ENCODE peak calls at places on chromosomes 4 and X, in eight cellular contexts. W is retinal pigment epithelial cell, P is pancreas, J is psoas muscle, F is AG10803, C is GM12865, L is spleen, M is mucosa of descending colon. Y is an unnamed sample.
A peak's percentile ranks its signal among the peaks of the same experiment; 100 is the strongest.

GRCh38 chrX:105645667-105646354 is 176.5 kb upstream of the NRK start:
- DNase-seq in W (no peak), P (no peak), J (no peak), F (no peak), C (no peak), L (no peak), M (no peak), Y (no peak)

GRCh38 chrX:16966745-16967144 is 20.3 kb downstream of the REPS2 start:
- DNase-seq in W (no peak), P (no peak), J (no peak), F (peak; percentile 1), C (no peak), L (no peak), M (no peak), Y (no peak)

GRCh38 chr4:53461244-53461643 is 83.8 kb downstream of the FIP1L1 start:
- DNase-seq in W (no peak), P (no peak), J (no peak), F (peak; percentile 45), C (no peak), L (no peak), M (no peak), Y (no peak)

GRCh38 chrX:42732506-42732905 is 45.5 kb downstream of the PPP1R2C start:
- DNase-seq in W (peak; percentile 67), P (peak; percentile 49), J (no peak), F (peak; percentile 22), C (no peak), L (no peak), M (no peak), Y (no peak)

GRCh38 chr4:117375101-117375500 is 289.7 kb upstream of the TRAM1L1 start:
- DNase-seq in W (no peak), P (no peak), J (no peak), F (no peak), C (no peak), L (no peak), M (no peak), Y (no peak)

GRCh38 chr4:142690764-142691163 is 155.3 kb downstream of the INPP4B start:
- DNase-seq in W (no peak), P (no peak), J (no peak), F (no peak), C (no peak), L (no peak), M (no peak), Y (no peak)

GRCh38 chrX:30150196-30150895 is 65.0 kb upstream of the MAGEB2 start:
- DNase-seq in W (no peak), P (no peak), J (no peak), F (no peak), C (no peak), L (peak; percentile 63), M (no peak), Y (no peak)

GRCh38 chr4:82652062-82652461 is 90.3 kb upstream of the TMEM150C start:
- DNase-seq in W (no peak), P (no peak), J (no peak), F (peak; percentile 28), C (no peak), L (no peak), M (no peak), Y (no peak)

GRCh38 chrX:15814811-15815210 is 24.5 kb downstream of the ZRSR2 start:
- DNase-seq in W (no peak), P (no peak), J (no peak), F (no peak), C (no peak), L (no peak), M (no peak), Y (no peak)

GRCh38 chr4:20195071-20195885 is 56.4 kb upstream of the SLIT2 start:
- DNase-seq in W (no peak), P (no peak), J (no peak), F (peak; percentile 61), C (no peak), L (no peak), M (no peak), Y (no peak)

GRCh38 chr4:23476514-23477090 is 413.2 kb downstream of the PPARGC1A start:
- DNase-seq in W (peak; percentile 9), P (no peak), J (no peak), F (no peak), C (no peak), L (no peak), M (no peak), Y (no peak)

GRCh38 chr4:187209921-187210613 is 486.4 kb upstream of the FAT1 start:
- DNase-seq in W (no peak), P (no peak), J (no peak), F (peak; percentile 97), C (no peak), L (no peak), M (no peak), Y (no peak)

GRCh38 chr4:6916587-6917444 is 7.2 kb downstream of the TBC1D14 start:
- DNase-seq in W (no peak), P (no peak), J (peak; percentile 70), F (peak; percentile 31), C (peak; percentile 53), L (peak; percentile 92), M (peak; percentile 77), Y (peak; percentile 84)

GRCh38 chr4:1309261-1310010 is 19.7 kb downstream of the MAEA start:
- DNase-seq in W (peak; percentile 86), P (peak; percentile 77), J (peak; percentile 94), F (peak; percentile 93), C (peak; percentile 50), L (peak; percentile 93), M (peak; percentile 77), Y (peak; percentile 65)

GRCh38 chr4:60729194-60729593 is 470.9 kb upstream of the ADGRL3 start:
- DNase-seq in W (no peak), P (no peak), J (no peak), F (no peak), C (no peak), L (no peak), M (no peak), Y (no peak)

DNA sequence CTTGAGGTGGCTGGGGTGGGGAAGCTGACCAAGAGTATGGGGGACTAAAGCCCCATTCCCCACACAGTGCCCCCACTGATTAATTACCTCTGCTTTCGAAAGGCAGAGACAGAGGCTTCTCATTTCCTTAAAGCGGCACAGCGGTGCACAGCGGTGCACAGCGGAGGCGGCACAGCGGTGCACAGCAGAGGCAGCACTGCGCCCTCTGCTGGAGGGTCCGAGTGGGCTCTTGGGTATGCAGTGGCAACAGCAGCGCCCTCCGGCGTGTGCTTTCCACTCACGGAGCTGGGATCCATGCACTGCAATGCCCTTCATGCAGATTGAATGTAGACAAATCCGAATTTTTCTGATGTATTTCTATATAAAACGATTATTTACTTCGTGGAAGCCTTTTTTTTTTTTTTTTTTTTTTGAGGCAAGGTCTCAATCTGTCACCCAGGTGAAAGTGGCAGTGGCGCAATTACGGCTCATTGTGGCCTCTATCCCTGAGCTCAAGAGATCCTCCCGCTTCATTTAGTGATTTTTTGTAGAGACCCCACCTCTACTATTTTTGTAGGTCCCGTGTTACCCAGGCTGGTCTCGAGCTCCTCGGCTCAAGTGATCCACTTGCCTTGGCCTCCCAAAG is 19.7 kb upstream of the PRPS2 start:
- DNase-seq in W (no peak), P (peak; percentile 37), J (peak; percentile 58), F (peak; percentile 16), C (peak; percentile 84), L (peak; percentile 93), M (peak; percentile 77), Y (peak; percentile 52)
- TF ChIP-seq CTCF in W (peak; percentile 73), P (peak; percentile 18), J (peak; percentile 19), F (peak; percentile 55), C (peak; percentile 92), L (peak; percentile 77), M (peak; percentile 30), Y (peak; percentile 73)

GRCh38 chrX:723781-724180 is 93.2 kb downstream of the SHOX start:
- DNase-seq in W (no peak), P (no peak), J (no peak), F (peak; percentile 34), C (no peak), L (no peak), M (no peak), Y (no peak)

GRCh38 chrX:724256-724655 is 93.7 kb downstream of the SHOX start:
- DNase-seq in W (no peak), P (no peak), J (no peak), F (no peak), C (no peak), L (no peak), M (no peak), Y (no peak)

GRCh38 chrX:729583-730409 is 99.2 kb downstream of the SHOX start:
- DNase-seq in W (no peak), P (no peak), J (no peak), F (no peak), C (no peak), L (no peak), M (no peak), Y (no peak)

GRCh38 chrX:727738-728621 is 97.4 kb downstream of the SHOX start:
- DNase-seq in W (no peak), P (no peak), J (no peak), F (no peak), C (no peak), L (no peak), M (no peak), Y (no peak)
- TF ChIP-seq CTCF in W (no peak), P (no peak), J (no peak), F (no peak), C (no peak), L (no peak), M (no peak), Y (peak; percentile 14)

GRCh38 chrX:148672526-148672925 is 172.1 kb downstream of the AFF2 start:
- DNase-seq in W (no peak), P (no peak), J (no peak), F (peak; percentile 58), C (no peak), L (no peak), M (no peak), Y (no peak)
- TF ChIP-seq CTCF in W (no peak), P (no peak), J (no peak), F (no peak), C (no peak), L (no peak), M (no peak), Y (no peak)

GRCh38 chrX:47204970-47205369 is 11.3 kb downstream of the UBA1 start:
- DNase-seq in W (no peak), P (no peak), J (peak; percentile 8), F (no peak), C (no peak), L (no peak), M (no peak), Y (no peak)

GRCh38 chrX:47200385-47201150 is 6.9 kb downstream of the UBA1 start:
- DNase-seq in W (no peak), P (no peak), J (peak; percentile 75), F (peak; percentile 88), C (no peak), L (no peak), M (no peak), Y (no peak)

GRCh38 chrX:47201545-47201944 is 7.9 kb downstream of the UBA1 start:
- DNase-seq in W (no peak), P (no peak), J (no peak), F (no peak), C (no peak), L (no peak), M (no peak), Y (no peak)

GRCh38 chrX:47202877-47203276 is 9.2 kb downstream of the UBA1 start:
- DNase-seq in W (no peak), P (no peak), J (peak; percentile 39), F (no peak), C (no peak), L (peak; percentile 41), M (no peak), Y (no peak)

DNA sequence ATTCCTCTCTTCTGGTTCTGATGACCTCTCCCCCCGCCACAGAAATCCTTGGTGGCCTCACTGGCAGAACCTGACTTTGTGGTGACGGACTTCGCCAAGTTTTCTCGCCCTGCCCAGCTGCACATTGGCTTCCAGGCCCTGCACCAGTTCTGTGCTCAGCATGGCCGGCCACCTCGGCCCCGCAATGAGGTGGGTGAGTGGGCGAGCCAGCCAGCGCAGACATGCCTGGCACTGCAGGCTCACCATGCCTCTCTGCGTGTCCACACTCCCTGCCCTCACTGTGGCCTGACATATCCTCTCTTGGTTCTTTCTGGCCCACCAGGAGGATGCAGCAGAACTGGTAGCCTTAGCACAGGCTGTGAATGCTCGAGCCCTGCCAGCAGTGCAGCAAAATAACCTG is 8.7 kb downstream of the UBA1 start:
- DNase-seq in W (no peak), P (no peak), J (no peak), F (no peak), C (no peak), L (no peak), M (no peak), Y (no peak)
- TF ChIP-seq CTCF in W (no peak), P (no peak), J (no peak), F (no peak), C (no peak), L (no peak), M (no peak), Y (no peak)